ENCODE peak calls at places on chromosomes 5 and 9, in eight cellular contexts. Z is HTR-8/SVneo, X is NCI-H774, W is mucosa of descending colon, B is erythroblast, K is uterus, U is GM04503, F is NCI-H2081. V is an unnamed sample.

GRCh38 chr9:111056554-111056953 is 18.3 kb upstream of the LPAR1 start:
- DNase-seq in Z (no peak), X (no peak), W (no peak), B (no peak), K (no peak), U (no peak), F (no peak), V (no peak)

GRCh38 chr5:172407861-172408260 is 46.5 kb downstream of the SH3PXD2B start:
- DNase-seq in Z (no peak), X (no peak), W (no peak), B (no peak), K (peak; percentile 81), U (no peak), F (no peak), V (no peak)

GRCh38 chr9:112750111-112750766 is at the start of gene SNX30:
- DNase-seq in Z (peak; percentile 79), X (peak; percentile 88), W (peak; percentile 95), B (peak; percentile 92), K (peak; percentile 87), U (no peak), F (peak; percentile 85), V (peak; percentile 85)

GRCh38 chr9:110808599-110808980 is 140.0 kb downstream of the MUSK start:
- DNase-seq in Z (no peak), X (no peak), W (no peak), B (no peak), K (no peak), U (no peak), F (no peak), V (no peak)

GRCh38 chr5:155029240-155029639 is 15.7 kb downstream of the KIF4B start:
- DNase-seq in Z (no peak), X (no peak), W (no peak), B (no peak), K (no peak), U (no peak), F (no peak), V (no peak)

GRCh38 chr9:6921335-6921734 is 163.6 kb downstream of the KDM4C start:
- DNase-seq in Z (no peak), X (no peak), W (no peak), B (no peak), K (no peak), U (no peak), F (no peak), V (no peak)

GRCh38 chr9:17380126-17380861 is 198.6 kb upstream of the SH3GL2 start:
- DNase-seq in Z (no peak), X (no peak), W (no peak), B (no peak), K (no peak), U (no peak), F (no peak), V (no peak)

GRCh38 chr5:126016256-126016655 is 407.0 kb upstream of the GRAMD2B start:
- DNase-seq in Z (no peak), X (peak; percentile 33), W (no peak), B (no peak), K (peak; percentile 42), U (no peak), F (peak; percentile 46), V (peak; percentile 53)

GRCh38 chr5:113581388-113581787 is 67.9 kb downstream of the YTHDC2 start:
- DNase-seq in Z (no peak), X (no peak), W (no peak), B (no peak), K (no peak), U (no peak), F (no peak), V (no peak)

GRCh38 chr5:76081811-76082783 is 1.1 kb upstream of the SV2C start:
- DNase-seq in Z (no peak), X (no peak), W (peak; percentile 26), B (no peak), K (no peak), U (no peak), F (no peak), V (peak; percentile 75)

GRCh38 chr5:152560508-152561137 is 155.5 kb upstream of the NMUR2 start:
- DNase-seq in Z (peak; percentile 27), X (peak; percentile 23), W (peak; percentile 60), B (peak; percentile 32), K (no peak), U (no peak), F (peak; percentile 77), V (peak; percentile 91)

GRCh38 chr5:55915783-55916182 is 64.6 kb downstream of the IL31RA start:
- DNase-seq in Z (no peak), X (no peak), W (no peak), B (no peak), K (no peak), U (no peak), F (no peak), V (no peak)

GRCh38 chr5:66427043-66427442 is 169.2 kb upstream of the MAST4 start:
- DNase-seq in Z (no peak), X (no peak), W (no peak), B (no peak), K (no peak), U (no peak), F (no peak), V (no peak)

GRCh38 chr5:128101676-128102075 is 18.1 kb downstream of the SLC12A2 start:
- DNase-seq in Z (no peak), X (no peak), W (no peak), B (peak; percentile 5), K (no peak), U (peak; percentile 54), F (no peak), V (no peak)

GRCh38 chr5:55636711-55637110 is 75.4 kb downstream of the SLC38A9 start:
- DNase-seq in Z (no peak), X (no peak), W (no peak), B (no peak), K (peak; percentile 73), U (no peak), F (no peak), V (no peak)

GRCh38 chr5:180811012-180811622 is 8.5 kb upstream of the MGAT1 start:
- DNase-seq in Z (no peak), X (no peak), W (no peak), B (no peak), K (no peak), U (no peak), F (no peak), V (no peak)

GRCh38 chr9:128913995-128914772 is 6.6 kb upstream of the PHYHD1 start:
- DNase-seq in Z (no peak), X (no peak), W (no peak), B (no peak), K (no peak), U (no peak), F (no peak), V (no peak)

GRCh38 chr9:87590996-87591395 is 93.3 kb downstream of the DAPK1 start:
- DNase-seq in Z (no peak), X (no peak), W (no peak), B (no peak), K (no peak), U (no peak), F (no peak), V (no peak)

GRCh38 chr5:75202935-75203334 is 33.7 kb downstream of the ANKRD31 start:
- DNase-seq in Z (no peak), X (no peak), W (no peak), B (no peak), K (no peak), U (no peak), F (no peak), V (no peak)

GRCh38 chr5:113281194-113281593 is 153.6 kb downstream of the TSSK1B start:
- DNase-seq in Z (no peak), X (no peak), W (no peak), B (peak; percentile 53), K (no peak), U (no peak), F (no peak), V (no peak)

GRCh38 chr5:140035881-140036280 is 7.2 kb downstream of the NRG2 start:
- DNase-seq in Z (no peak), X (no peak), W (no peak), B (no peak), K (no peak), U (no peak), F (no peak), V (no peak)

GRCh38 chr5:167699434-167699833 is 592.0 kb upstream of the WWC1 start:
- DNase-seq in Z (peak; percentile 82), X (no peak), W (no peak), B (peak; percentile 39), K (no peak), U (peak; percentile 100), F (no peak), V (no peak)

GRCh38 chr5:128842241-128842640 is 123.0 kb upstream of the SLC27A6 start:
- DNase-seq in Z (no peak), X (no peak), W (no peak), B (no peak), K (no peak), U (no peak), F (no peak), V (no peak)

GRCh38 chr5:138276402-138277054 is 2.1 kb upstream of the GFRA3 start:
- DNase-seq in Z (no peak), X (peak; percentile 88), W (no peak), B (peak; percentile 16), K (no peak), U (no peak), F (peak; percentile 21), V (no peak)

V was measured in posterior cingulate gyrus.